ENCODE peak calls at places on chromosome 15, in nine cellular contexts. G, J, Y, R, Q, V, H, M and Z are unnamed samples.

GRCh38 chr15:48693474-48693873 is 48.0 kb upstream of the FBN1 start:
- DNase-seq in G (no peak), J (peak), Y (no peak), R (no peak), Q (no peak), V (no peak), H (no peak), M (peak), Z (no peak)

GRCh38 chr15:92610101-92610520 is 45.5 kb downstream of the FAM174B start:
- DNase-seq in G (no peak), J (no peak), Y (no peak), R (no peak), Q (no peak), V (no peak), H (no peak), M (no peak), Z (no peak)

GRCh38 chr15:86213420-86213819 is 133.7 kb downstream of the AGBL1 start:
- DNase-seq in G (no peak), J (no peak), Y (no peak), R (no peak), Q (no peak), V (no peak), H (no peak), M (no peak), Z (no peak)

GRCh38 chr15:41866872-41867579 is 26.8 kb downstream of the SPTBN5 start:
- DNase-seq in G (no peak), J (no peak), Y (no peak), R (no peak), Q (no peak), V (no peak), H (no peak), M (no peak), Z (no peak)

GRCh38 chr15:43100971-43101370 is 4.9 kb downstream of the UBR1 start:
- DNase-seq in G (no peak), J (no peak), Y (no peak), R (no peak), Q (no peak), V (no peak), H (no peak), M (peak), Z (no peak)

GRCh38 chr15:33675246-33675645 is 293.1 kb upstream of the CHRM5 start:
- DNase-seq in G (peak), J (no peak), Y (no peak), R (peak), Q (no peak), V (no peak), H (no peak), M (peak), Z (peak)

GRCh38 chr15:55884223-55884622 is 109.2 kb downstream of the NEDD4 start:
- DNase-seq in G (no peak), J (peak), Y (no peak), R (no peak), Q (no peak), V (no peak), H (no peak), M (peak), Z (no peak)

GRCh38 chr15:35751421-35752133 is 205.6 kb upstream of the DPH6 start:
- DNase-seq in G (peak), J (peak), Y (peak), R (peak), Q (peak), V (peak), H (peak), M (peak), Z (peak)

GRCh38 chr15:62482715-62483429 is 317.8 kb upstream of the C2CD4B start:
- DNase-seq in G (peak), J (peak), Y (no peak), R (no peak), Q (no peak), V (no peak), H (no peak), M (peak), Z (peak)

GRCh38 chr15:98160236-98160635 is 199.7 kb downstream of the ARRDC4 start:
- DNase-seq in G (no peak), J (no peak), Y (no peak), R (no peak), Q (no peak), V (no peak), H (no peak), M (no peak), Z (peak)

GRCh38 chr15:88790486-88790885 is 12.8 kb upstream of the ACAN start:
- DNase-seq in G (no peak), J (no peak), Y (no peak), R (no peak), Q (no peak), V (no peak), H (no peak), M (no peak), Z (no peak)

GRCh38 chr15:35874260-35874905 is 328.4 kb upstream of the DPH6 start:
- DNase-seq in G (no peak), J (peak), Y (no peak), R (no peak), Q (no peak), V (peak), H (no peak), M (peak), Z (no peak)

GRCh38 chr15:85289677-85290365 is 90.6 kb upstream of the AKAP13 start:
- DNase-seq in G (peak), J (peak), Y (no peak), R (peak), Q (peak), V (no peak), H (no peak), M (peak), Z (peak)

GRCh38 chr15:22942877-22943276 is 37.3 kb downstream of the CYFIP1 start:
- DNase-seq in G (no peak), J (no peak), Y (no peak), R (no peak), Q (no peak), V (no peak), H (no peak), M (no peak), Z (no peak)

GRCh38 chr15:77511869-77512268 is 91.2 kb downstream of the HMG20A start:
- DNase-seq in G (no peak), J (no peak), Y (no peak), R (no peak), Q (no peak), V (no peak), H (no peak), M (no peak), Z (no peak)

GRCh38 chr15:33008284-33009011 is 186.1 kb downstream of the FMN1 start:
- DNase-seq in G (no peak), J (peak), Y (no peak), R (no peak), Q (no peak), V (no peak), H (no peak), M (peak), Z (no peak)

GRCh38 chr15:85941186-85941855 is 138.3 kb upstream of the AGBL1 start:
- DNase-seq in G (no peak), J (no peak), Y (no peak), R (no peak), Q (no peak), V (no peak), H (no peak), M (peak), Z (no peak)

GRCh38 chr15:41507820-41508290 is 5.8 kb downstream of the LTK start:
- DNase-seq in G (no peak), J (no peak), Y (no peak), R (no peak), Q (no peak), V (no peak), H (no peak), M (no peak), Z (no peak)

GRCh38 chr15:89672221-89673161 is 6.7 kb downstream of the PLIN1 start:
- DNase-seq in G (no peak), J (peak), Y (no peak), R (peak), Q (no peak), V (no peak), H (no peak), M (peak), Z (no peak)

GRCh38 chr15:69926721-69927120 is 171.0 kb downstream of the TLE3 start:
- DNase-seq in G (no peak), J (no peak), Y (no peak), R (no peak), Q (no peak), V (no peak), H (no peak), M (no peak), Z (no peak)

GRCh38 chr15:29143909-29144308 is 125.7 kb downstream of the NSMCE3 start:
- DNase-seq in G (no peak), J (no peak), Y (no peak), R (no peak), Q (no peak), V (peak), H (no peak), M (peak), Z (no peak)

GRCh38 chr15:73165844-73166243 is 113.6 kb downstream of the NEO1 start:
- DNase-seq in G (no peak), J (no peak), Y (no peak), R (no peak), Q (no peak), V (no peak), H (no peak), M (no peak), Z (no peak)

GRCh38 chr15:66703540-66703941 is 1.5 kb downstream of the SMAD6 start:
- DNase-seq in G (peak), J (no peak), Y (no peak), R (no peak), Q (peak), V (no peak), H (no peak), M (peak), Z (peak)

GRCh38 chr15:62958528-62958927 is 84.0 kb upstream of the TPM1 start:
- DNase-seq in G (no peak), J (peak), Y (no peak), R (no peak), Q (peak), V (no peak), H (no peak), M (no peak), Z (no peak)

GRCh38 chr15:62658498-62658897 is 384.0 kb upstream of the TPM1 start:
- DNase-seq in G (peak), J (no peak), Y (no peak), R (peak), Q (no peak), V (no peak), H (no peak), M (peak), Z (no peak)

GRCh38 chr15:39704684-39705083 is 78.0 kb downstream of the FSIP1 start:
- DNase-seq in G (no peak), J (peak), Y (no peak), R (peak), Q (no peak), V (no peak), H (no peak), M (peak), Z (no peak)

GRCh38 chr15:71357357-71357756 is 242.1 kb downstream of the THSD4 start:
- DNase-seq in G (no peak), J (no peak), Y (no peak), R (no peak), Q (peak), V (no peak), H (no peak), M (no peak), Z (no peak)

GRCh38 chr15:30973379-30973778 is 18.0 kb downstream of the MTMR10 start:
- DNase-seq in G (no peak), J (no peak), Y (no peak), R (peak), Q (no peak), V (no peak), H (no peak), M (no peak), Z (no peak)

GRCh38 chr15:100958326-100959065 is 39.3 kb downstream of the LRRK1 start:
- DNase-seq in G (no peak), J (peak), Y (no peak), R (no peak), Q (no peak), V (peak), H (no peak), M (peak), Z (no peak)

GRCh38 chr15:52527196-52527897 is 1.3 kb downstream of the MYO5A start:
- DNase-seq in G (no peak), J (no peak), Y (no peak), R (no peak), Q (no peak), V (no peak), H (no peak), M (no peak), Z (no peak)

GRCh38 chr15:68578175-68578959 is 426 bp upstream of the CORO2B start:
- DNase-seq in G (peak), J (peak), Y (peak), R (peak), Q (peak), V (peak), H (peak), M (peak), Z (peak)

GRCh38 chr15:68188647-68189046 is 16.5 kb downstream of the CALML4 start:
- DNase-seq in G (peak), J (no peak), Y (no peak), R (no peak), Q (no peak), V (no peak), H (no peak), M (no peak), Z (peak)

GRCh38 chr15:76799760-76800159 is 105.4 kb downstream of the SCAPER start:
- DNase-seq in G (no peak), J (peak), Y (no peak), R (no peak), Q (no peak), V (peak), H (no peak), M (peak), Z (no peak)

GRCh38 chr15:56866798-56867197 is 51.6 kb upstream of the TCF12 start:
- DNase-seq in G (no peak), J (no peak), Y (no peak), R (no peak), Q (no peak), V (no peak), H (no peak), M (peak), Z (no peak)

GRCh38 chr15:59222906-59223579 is 16.4 kb downstream of the LDHAL6B start:
- DNase-seq in G (no peak), J (no peak), Y (no peak), R (no peak), Q (no peak), V (no peak), H (no peak), M (no peak), Z (no peak)

GRCh38 chr15:27382296-27382695 is 411.3 kb downstream of the GABRG3 start:
- DNase-seq in G (no peak), J (no peak), Y (no peak), R (no peak), Q (no peak), V (no peak), H (no peak), M (no peak), Z (no peak)

GRCh38 chr15:52124270-52124878 is 11.8 kb upstream of the BCL2L10 start:
- DNase-seq in G (no peak), J (no peak), Y (no peak), R (no peak), Q (no peak), V (no peak), H (no peak), M (peak), Z (no peak)